ENCODE peak calls at places on chromosomes 11 and 22, in ten cellular contexts. F, M, K, B, N, W, S, Y, Q and L are unnamed samples. For H3K4me1, the result is how much of the 10 kb centered on the place peaks cover.

GRCh38 chr11:1994121-1994520 is 3.5 kb downstream of the H19 start:
- DNase-seq in W (no peak), K (no peak), S (peak), M (no peak), N (no peak), B (peak), Y (no peak), F (no peak), Q (no peak), L (no peak)

GRCh38 chr11:87596176-87596575 is 558.4 kb downstream of the TMEM135 start:
- DNase-seq in K (no peak), Q (no peak), N (no peak), S (no peak), F (no peak), M (no peak), W (no peak), Y (no peak), B (no peak), L (no peak)

GRCh38 chr22:47322854-47323253 is 560.4 kb downstream of the TBC1D22A start:
- DNase-seq in Q (no peak), K (no peak), M (no peak), B (no peak), F (no peak), S (no peak), N (no peak), W (no peak), Y (no peak), L (no peak)

GRCh38 chr11:18270102-18270501 is 4.0 kb downstream of the SAA1 start:
- DNase-seq in N (no peak), W (no peak), K (no peak), B (no peak), Y (no peak), F (no peak), M (no peak), S (no peak), Q (no peak), L (no peak)

GRCh38 chr11:2996976-2997375 is 4.8 kb upstream of the NAP1L4 start:
- DNase-seq in W (no peak), M (no peak), F (no peak), Y (no peak), K (no peak), Q (no peak), N (no peak), S (peak), B (no peak), L (no peak)

GRCh38 chr22:17159504-17159951 is 451 bp upstream of the HDHD5 start:
- DNase-seq in B (no peak), N (no peak), W (peak), S (peak), Y (peak), Q (no peak), K (no peak), F (no peak), M (peak), L (peak)

GRCh38 chr11:114040706-114041211 is 18.8 kb upstream of the ZBTB16 start:
- DNase-seq in M (peak), S (peak), W (no peak), Y (peak), Q (no peak), N (no peak), F (no peak), B (peak), K (no peak), L (peak)

GRCh38 chr11:120431633-120432032 is 79.9 kb upstream of the GRIK4 start:
- DNase-seq in F (peak), S (no peak), Q (no peak), Y (peak), W (no peak), K (no peak), M (peak), N (no peak), B (no peak), L (peak)

GRCh38 chr11:130209128-130209932 is 49.7 kb downstream of the ST14 start:
- DNase-seq in N (no peak), S (no peak), K (no peak), Y (no peak), B (no peak), F (no peak), Q (peak), W (peak), M (no peak), L (no peak)

GRCh38 chr22:22928666-22929380 is 41.2 kb downstream of the IGLL5 start:
- DNase-seq in W (peak), Q (no peak), M (peak), N (peak), Y (no peak), F (peak), S (no peak), K (peak), B (peak), L (no peak)

GRCh38 chr11:73288873-73289707 is 17.0 kb downstream of the P2RY6 start:
- DNase-seq in N (peak), M (peak), Q (no peak), Y (peak), B (peak), F (peak), W (peak), S (peak), K (no peak), L (peak)

GRCh38 chr11:123238297-123238696 is 43.2 kb upstream of the CLMP start:
- DNase-seq in Q (no peak), W (peak), N (no peak), F (no peak), B (peak), K (no peak), M (peak), S (peak), Y (no peak), L (no peak)

DNA sequence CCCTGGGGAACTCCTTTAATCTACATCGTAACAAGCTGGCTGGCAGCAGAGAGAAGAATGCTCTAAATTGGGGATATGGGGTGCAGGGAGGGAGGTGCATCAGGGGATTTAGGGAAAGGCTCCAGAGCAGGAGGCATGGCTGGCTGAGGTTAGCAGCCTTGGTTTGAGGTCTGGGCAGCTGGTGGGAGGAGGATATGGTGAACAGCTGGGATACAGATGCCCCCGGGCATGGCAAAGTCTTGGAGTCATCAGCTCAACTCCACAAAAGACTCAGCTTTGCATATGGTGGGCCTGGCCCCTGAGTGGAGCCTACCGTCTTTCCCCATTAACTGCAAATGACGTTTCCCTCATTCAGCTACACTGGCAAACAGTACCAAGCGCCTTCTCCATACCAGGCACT is 5.4 kb downstream of the FAM83F start:
- DNase-seq in S (no peak), M (no peak), Q (no peak), Y (no peak), K (no peak), F (no peak), W (no peak), N (no peak), B (no peak), L (no peak)
- H3K4me1 ChIP-seq in S (half or more), M (under half), Q (half or more), Y (under half), K (under half), F (under half), W (under half), N (under half), B (under half), L (under half)

GRCh38 chr22:27115410-27115809 is 458.0 kb downstream of the MIAT start:
- DNase-seq in F (no peak), Q (no peak), Y (no peak), B (no peak), M (no peak), S (no peak), W (no peak), N (no peak), K (no peak), L (no peak)

GRCh38 chr22:27112273-27112672 is 454.9 kb downstream of the MIAT start:
- DNase-seq in N (no peak), F (no peak), K (no peak), B (no peak), Y (peak), M (no peak), S (no peak), Q (no peak), W (no peak), L (no peak)

GRCh38 chr22:27111796-27112195 is 454.4 kb downstream of the MIAT start:
- DNase-seq in M (no peak), N (no peak), W (no peak), B (no peak), F (no peak), S (no peak), Q (no peak), Y (no peak), K (no peak), L (no peak)

GRCh38 chr22:27114186-27114585 is 456.8 kb downstream of the MIAT start:
- DNase-seq in M (no peak), Y (no peak), B (no peak), N (no peak), W (no peak), Q (no peak), F (no peak), K (no peak), S (no peak), L (no peak)

GRCh38 chr22:27113211-27114030 is 456.0 kb downstream of the MIAT start:
- DNase-seq in K (no peak), M (peak), W (peak), F (no peak), S (peak), N (no peak), Q (no peak), Y (peak), B (peak), L (peak)
- H3K4me1 ChIP-seq in K (under half), M (under half), W (under half), F (under half), S (under half), N (under half), Q (under half), Y (half or more), B (under half), L (half or more)

GRCh38 chr11:83070044-83070877 is 1.4 kb downstream of the RAB30 start:
- DNase-seq in K (no peak), Q (no peak), S (no peak), W (peak), F (no peak), M (peak), N (no peak), B (no peak), Y (peak), L (peak)

GRCh38 chr11:83071641-83072591 is at the start of gene RAB30:
- DNase-seq in W (peak), S (peak), Q (peak), F (peak), B (peak), N (peak), M (peak), Y (peak), K (peak), L (peak)

GRCh38 chr11:83070878-83071640 is 638 bp downstream of the RAB30 start:
- DNase-seq in Y (no peak), B (peak), F (peak), S (peak), Q (no peak), N (no peak), K (no peak), M (peak), W (no peak), L (no peak)

GRCh38 chr11:83069441-83070043 is 2.2 kb downstream of the RAB30 start:
- DNase-seq in Y (no peak), S (no peak), Q (no peak), N (no peak), K (no peak), B (no peak), W (no peak), F (no peak), M (no peak), L (no peak)

GRCh38 chr11:83068573-83068972 is 3.1 kb downstream of the RAB30 start:
- DNase-seq in Q (no peak), S (no peak), Y (no peak), B (no peak), F (no peak), W (no peak), M (no peak), N (no peak), K (no peak), L (no peak)
- H3K4me1 ChIP-seq in Q (under half), S (under half), Y (under half), B (half or more), F (under half), W (under half), M (under half), N (under half), K (under half), L (under half)

GRCh38 chr11:65419460-65419772 is 3.2 kb upstream of the NEAT1 start:
- DNase-seq in W (no peak), N (no peak), Y (no peak), K (no peak), M (no peak), F (no peak), B (peak), Q (no peak), S (peak), L (no peak)

GRCh38 chr11:65417702-65418430 is 4.7 kb upstream of the NEAT1 start:
- DNase-seq in Y (no peak), F (peak), M (peak), K (no peak), S (peak), Q (peak), W (no peak), N (no peak), B (peak), L (peak)

GRCh38 chr11:65418431-65418680 is 4.2 kb upstream of the NEAT1 start:
- DNase-seq in S (no peak), Y (no peak), M (no peak), K (no peak), B (no peak), W (no peak), F (no peak), Q (no peak), N (no peak), L (no peak)

GRCh38 chr11:65419773-65420481 is 2.7 kb upstream of the NEAT1 start:
- DNase-seq in N (peak), F (peak), Q (peak), B (peak), Y (peak), K (no peak), S (peak), W (peak), M (peak), L (peak)

GRCh38 chr11:65418681-65419459 is 3.7 kb upstream of the NEAT1 start:
- DNase-seq in N (peak), F (peak), Q (peak), B (peak), M (peak), S (peak), K (no peak), W (peak), Y (peak), L (peak)
- H3K4me1 ChIP-seq in N (half or more), F (half or more), Q (half or more), B (half or more), M (under half), S (half or more), K (half or more), W (under half), Y (half or more), L (half or more)

GRCh38 chr11:12205330-12205729 is 94.9 kb downstream of the MICAL2 start:
- DNase-seq in W (no peak), N (no peak), K (no peak), B (no peak), S (no peak), Q (no peak), F (no peak), Y (no peak), M (peak), L (no peak)

GRCh38 chr11:12204506-12204905 is 94.1 kb downstream of the MICAL2 start:
- DNase-seq in W (no peak), K (no peak), S (no peak), Q (no peak), Y (no peak), F (no peak), N (no peak), M (no peak), B (no peak), L (no peak)

GRCh38 chr11:12200359-12201015 is 90.1 kb downstream of the MICAL2 start:
- DNase-seq in B (peak), K (no peak), Y (no peak), N (no peak), W (no peak), M (peak), F (no peak), S (peak), Q (no peak), L (no peak)

GRCh38 chr11:12201016-12201985 is 90.9 kb downstream of the MICAL2 start:
- DNase-seq in K (no peak), S (no peak), N (no peak), M (peak), B (no peak), W (no peak), Q (no peak), F (peak), Y (peak), L (no peak)

DNA sequence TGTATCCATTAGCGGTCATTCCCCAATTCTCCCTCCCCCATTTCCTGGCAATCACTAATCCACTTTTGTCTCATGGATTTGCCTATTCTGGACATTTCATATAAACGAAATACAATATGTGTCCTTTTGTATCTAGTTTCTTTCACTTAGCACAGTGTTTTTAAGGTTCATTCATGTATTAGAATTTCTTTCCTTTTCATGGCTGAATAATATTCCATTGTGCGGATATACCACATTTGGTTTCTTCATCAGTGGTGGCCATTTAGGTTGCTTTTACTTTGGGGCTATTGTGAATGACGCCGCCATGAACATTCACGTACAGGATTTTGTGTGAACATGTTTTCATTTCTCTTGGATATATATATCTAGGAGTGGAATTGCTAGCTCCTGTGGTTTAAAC is 92.5 kb downstream of the MICAL2 start:
- DNase-seq in N (no peak), W (no peak), Y (no peak), K (no peak), Q (no peak), B (no peak), F (no peak), M (no peak), S (no peak), L (no peak)
- H3K4me1 ChIP-seq in N (under half), W (under half), Y (under half), K (under half), Q (under half), B (under half), F (under half), M (under half), S (under half), L (under half)

GRCh38 chr11:34621876-34622275 is 983 bp downstream of the EHF start:
- DNase-seq in F (no peak), B (no peak), M (no peak), Y (no peak), S (no peak), W (no peak), N (no peak), Q (no peak), K (no peak), L (peak)

GRCh38 chr11:34626393-34626792 is 5.5 kb downstream of the EHF start:
- DNase-seq in S (no peak), K (no peak), Q (no peak), Y (no peak), W (no peak), N (no peak), B (no peak), M (peak), F (no peak), L (peak)

GRCh38 chr11:34625576-34625975 is 4.7 kb downstream of the EHF start:
- DNase-seq in N (no peak), B (no peak), Q (no peak), K (no peak), F (no peak), S (no peak), M (no peak), Y (no peak), W (no peak), L (peak)

GRCh38 chr11:34623463-34623862 is 2.6 kb downstream of the EHF start:
- DNase-seq in W (no peak), B (no peak), N (no peak), K (no peak), M (no peak), Y (no peak), S (no peak), F (no peak), Q (no peak), L (no peak)

GRCh38 chr11:34624069-34624468 is 3.2 kb downstream of the EHF start:
- DNase-seq in M (no peak), F (no peak), B (no peak), S (peak), K (no peak), N (peak), Q (no peak), W (peak), Y (no peak), L (peak)
- H3K4me1 ChIP-seq in M (under half), F (under half), B (under half), S (under half), K (under half), N (under half), Q (under half), W (under half), Y (under half), L (half or more)